ENCODE peak calls at places on chromosomes 2 and 18, in six cellular contexts. O is suprapubic skin, P is endodermal cell, Z is psoas muscle, S is HCT116, W is esophagus squamous epithelium. H is an unnamed sample. For H3K4me1, the result is how much of the 10 kb centered on the place peaks cover.

GRCh38 chr2:75007819-75008218 is 49.4 kb downstream of the POLE4 start:
- DNase-seq in S (no peak), Z (no peak), O (no peak), W (no peak), P (no peak), H (no peak)

GRCh38 chr18:9876867-9877654 is 8.7 kb upstream of the TXNDC2 start:
- DNase-seq in S (peak), Z (no peak), P (peak), W (no peak), O (no peak), H (no peak)

GRCh38 chr2:221779614-221780067 is 207.5 kb upstream of the EPHA4 start:
- DNase-seq in W (no peak), P (no peak), O (no peak), Z (peak), S (no peak), H (no peak)

GRCh38 chr2:191148766-191149165 is 2.0 kb downstream of the STAT4 start:
- DNase-seq in O (no peak), S (no peak), P (no peak), Z (no peak), W (no peak), H (no peak)

GRCh38 chr2:54712516-54712915 is 10.9 kb upstream of the EML6 start:
- DNase-seq in W (no peak), S (no peak), P (no peak), Z (no peak), O (no peak), H (no peak)

GRCh38 chr2:83370419-83370762 is 1088.7 kb downstream of the SUCLG1 start:
- DNase-seq in P (no peak), S (no peak), W (no peak), O (no peak), Z (no peak), H (no peak)

GRCh38 chr18:56068030-56068671 is 480.2 kb upstream of the TCF4 start:
- DNase-seq in W (no peak), S (no peak), O (no peak), Z (no peak), P (no peak), H (no peak)

GRCh38 chr2:101560780-101561315 is 85.9 kb upstream of the RFX8 start:
- DNase-seq in Z (no peak), S (no peak), W (no peak), P (no peak), O (no peak), H (no peak)

GRCh38 chr18:31581498-31582197 is 10.0 kb upstream of the TTR start:
- DNase-seq in P (no peak), Z (no peak), S (no peak), O (no peak), W (no peak), H (no peak)

GRCh38 chr2:181106789-181107418 is 126.5 kb downstream of the UBE2E3 start:
- DNase-seq in S (peak), W (no peak), O (no peak), Z (no peak), P (no peak), H (no peak)

GRCh38 chr2:75570948-75571729 is 10.4 kb upstream of the EVA1A start:
- DNase-seq in S (no peak), P (no peak), W (no peak), O (no peak), Z (no peak), H (no peak)

GRCh38 chr2:126946323-126947089 is 47.8 kb downstream of the TEX51 start:
- DNase-seq in O (no peak), P (no peak), S (no peak), Z (no peak), W (no peak), H (no peak)

GRCh38 chr2:72012886-72013574 is 134.6 kb downstream of the CYP26B1 start:
- DNase-seq in P (peak), W (no peak), S (no peak), Z (no peak), O (peak), H (peak)

GRCh38 chr2:28276807-28277206 is 115.9 kb upstream of the FOSL2 start:
- DNase-seq in O (no peak), P (no peak), W (no peak), Z (peak), S (no peak), H (no peak)

GRCh38 chr2:234951386-234952269 is at the start of gene SH3BP4:
- DNase-seq in Z (peak), O (peak), P (peak), W (no peak), S (no peak), H (peak)

GRCh38 chr2:219247678-219248642 is 2.7 kb downstream of the STK16 start:
- DNase-seq in S (no peak), P (peak), W (no peak), O (no peak), Z (no peak), H (peak)

GRCh38 chr2:165646321-165646801 is 147.7 kb downstream of the GALNT3 start:
- DNase-seq in S (no peak), W (no peak), O (no peak), Z (no peak), P (no peak), H (no peak)

GRCh38 chr2:51706220-51706619 is 674.3 kb upstream of the NRXN1 start:
- DNase-seq in P (no peak), Z (no peak), O (no peak), W (no peak), S (no peak), H (no peak)

GRCh38 chr2:13558368-13558767 is 841.6 kb downstream of the TRIB2 start:
- DNase-seq in W (no peak), P (peak), Z (no peak), O (no peak), S (no peak), H (no peak)

GRCh38 chr2:174011796-174012195 is 46.6 kb upstream of the SP3 start:
- DNase-seq in Z (no peak), W (no peak), O (no peak), P (no peak), S (no peak), H (no peak)

GRCh38 chr2:169247231-169247630 is 115.1 kb downstream of the LRP2 start:
- DNase-seq in S (no peak), W (no peak), P (no peak), O (no peak), Z (no peak), H (no peak)

DNA sequence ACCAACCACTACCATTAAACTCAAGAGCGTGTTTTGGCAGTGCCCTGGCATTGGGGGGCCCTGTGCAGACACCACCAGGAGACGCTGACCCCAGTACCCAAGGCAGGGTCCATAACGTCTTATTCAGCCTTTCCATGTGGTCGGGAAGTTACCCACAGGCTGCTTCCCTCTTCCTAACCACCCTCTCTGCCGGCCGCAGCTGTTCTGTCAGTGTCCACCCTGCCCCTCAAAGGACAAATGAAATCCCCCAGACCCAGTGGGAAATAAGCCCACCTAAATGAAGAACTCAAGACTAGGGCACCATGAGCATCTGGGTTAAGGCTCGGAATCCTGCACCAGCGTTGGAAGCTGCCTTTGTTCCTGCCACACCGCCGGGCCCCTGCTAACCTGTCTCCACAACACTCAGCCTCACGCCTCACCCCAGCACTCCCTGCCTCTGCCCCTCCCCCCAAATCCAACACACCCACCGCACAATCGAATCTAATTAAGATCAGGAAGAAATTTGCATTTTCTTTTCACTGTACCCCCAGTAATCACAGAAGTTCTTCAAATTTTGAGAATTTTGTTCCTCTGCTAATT is 21.7 kb downstream of the BCL11A start:
- DNase-seq in P (peak), Z (no peak), W (no peak), O (no peak), S (no peak), H (no peak)
- H3K4me1 ChIP-seq in P (half or more), Z (under half), W (half or more), O (half or more), S (under half), H (under half)

GRCh38 chr2:164538250-164538866 is 82.9 kb downstream of the GRB14 start:
- DNase-seq in S (peak), O (no peak), P (no peak), Z (no peak), W (no peak), H (no peak)
- TF ChIP-seq CTCF in S (peak), O (peak), P (peak), Z (peak), W (peak), H (no peak)

GRCh38 chr2:217064234-217065103 is 204.6 kb upstream of the TNP1 start:
- DNase-seq in Z (no peak), W (no peak), S (no peak), O (no peak), P (peak), H (no peak)
- H3K4me1 ChIP-seq in Z (under half), W (under half), S (under half), O (under half), P (under half), H (under half)

GRCh38 chr18:29181151-29181901 is 1004.4 kb upstream of the CDH2 start:
- DNase-seq in Z (no peak), O (no peak), P (no peak), S (no peak), W (no peak), H (no peak)
- TF ChIP-seq CTCF in Z (no peak), O (no peak), P (no peak), S (no peak), W (no peak), H (no peak)

GRCh38 chr2:65379721-65380171 is 52.7 kb downstream of the SPRED2 start:
- DNase-seq in Z (no peak), S (no peak), P (no peak), O (no peak), W (no peak), H (no peak)
- H3K4me1 ChIP-seq in Z (under half), S (half or more), P (under half), O (under half), W (half or more), H (half or more)

DNA sequence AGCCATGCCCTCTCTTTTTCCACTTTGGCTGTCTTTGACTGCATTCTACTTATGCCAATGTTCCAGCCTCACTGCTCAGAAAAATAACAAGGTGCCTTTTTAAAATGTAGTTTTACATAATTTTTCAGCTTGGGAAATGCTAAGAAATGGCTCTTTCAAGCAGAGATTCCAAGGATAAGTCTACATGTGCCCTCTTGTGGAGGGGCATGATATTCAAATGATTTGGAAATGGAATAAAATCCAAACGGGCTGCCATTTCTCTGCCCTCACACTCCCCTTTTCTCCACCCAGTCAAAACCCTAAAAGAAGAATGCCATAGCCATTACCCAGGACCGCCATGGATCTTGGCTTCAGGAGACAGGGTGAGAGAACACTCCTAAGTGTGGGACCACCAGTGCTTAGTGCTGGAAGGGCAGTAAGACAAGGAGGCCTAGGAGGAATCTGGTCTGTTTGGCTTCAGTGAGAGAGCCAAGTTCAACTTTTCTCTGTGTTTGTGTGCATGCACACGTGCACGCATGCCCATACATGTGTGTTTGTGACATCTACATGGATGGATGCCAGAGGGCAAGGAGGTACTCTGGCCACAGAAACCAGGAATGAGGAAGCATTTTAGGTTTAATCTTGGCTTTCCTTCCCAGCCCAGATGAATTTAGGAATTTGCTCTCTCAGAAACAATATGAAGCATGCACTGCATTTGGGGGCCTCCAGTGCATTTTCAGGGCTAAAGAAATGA is 174.0 kb upstream of the SLC14A2 start:
- DNase-seq in W (no peak), O (no peak), Z (no peak), S (no peak), P (no peak), H (no peak)
- TF ChIP-seq CTCF in W (peak), O (no peak), Z (peak), S (peak), P (peak), H (peak)

GRCh38 chr2:81598437-81598836 is 1293.9 kb upstream of the LRRTM1 start:
- DNase-seq in S (peak), O (no peak), W (no peak), P (no peak), Z (no peak), H (no peak)
- H3K4me1 ChIP-seq in S (under half), O (under half), W (under half), P (under half), Z (under half), H (under half)